ENCODE peak calls at places on chromosome 16, in four cellular contexts. Q, K, W and V are unnamed samples.

GRCh38 chr16:80527297-80527696 is 13.5 kb upstream of the DYNLRB2 start:
- DNase-seq in Q (no peak), K (no peak), W (peak; percentile 59), V (peak; percentile 32)

GRCh38 chr16:9790199-9790598 is 392.0 kb downstream of the GRIN2A start:
- DNase-seq in Q (no peak), K (no peak), W (no peak), V (no peak)

GRCh38 chr16:55955439-55955838 is 80.3 kb upstream of the CES5A start:
- DNase-seq in Q (no peak), K (no peak), W (no peak), V (no peak)

GRCh38 chr16:6864670-6865069 is 468.0 kb upstream of the RBFOX1 start:
- DNase-seq in Q (no peak), K (no peak), W (no peak), V (no peak)

GRCh38 chr16:55255890-55256289 is 68.1 kb upstream of the IRX6 start:
- DNase-seq in Q (no peak), K (no peak), W (no peak), V (no peak)

GRCh38 chr16:56295059-56295673 is 103.9 kb downstream of the GNAO1 start:
- DNase-seq in Q (no peak), K (no peak), W (no peak), V (no peak)

GRCh38 chr16:28537964-28538732 is 626 bp downstream of the NUPR1 start:
- DNase-seq in Q (no peak), K (no peak), W (no peak), V (no peak)

GRCh38 chr16:359067-359763 is 6.7 kb upstream of the AXIN1 start:
- DNase-seq in Q (no peak), K (no peak), W (no peak), V (no peak)

GRCh38 chr16:2270070-2270462 is 2.1 kb upstream of the RNPS1 start:
- DNase-seq in Q (no peak), K (no peak), W (no peak), V (no peak)

DNA sequence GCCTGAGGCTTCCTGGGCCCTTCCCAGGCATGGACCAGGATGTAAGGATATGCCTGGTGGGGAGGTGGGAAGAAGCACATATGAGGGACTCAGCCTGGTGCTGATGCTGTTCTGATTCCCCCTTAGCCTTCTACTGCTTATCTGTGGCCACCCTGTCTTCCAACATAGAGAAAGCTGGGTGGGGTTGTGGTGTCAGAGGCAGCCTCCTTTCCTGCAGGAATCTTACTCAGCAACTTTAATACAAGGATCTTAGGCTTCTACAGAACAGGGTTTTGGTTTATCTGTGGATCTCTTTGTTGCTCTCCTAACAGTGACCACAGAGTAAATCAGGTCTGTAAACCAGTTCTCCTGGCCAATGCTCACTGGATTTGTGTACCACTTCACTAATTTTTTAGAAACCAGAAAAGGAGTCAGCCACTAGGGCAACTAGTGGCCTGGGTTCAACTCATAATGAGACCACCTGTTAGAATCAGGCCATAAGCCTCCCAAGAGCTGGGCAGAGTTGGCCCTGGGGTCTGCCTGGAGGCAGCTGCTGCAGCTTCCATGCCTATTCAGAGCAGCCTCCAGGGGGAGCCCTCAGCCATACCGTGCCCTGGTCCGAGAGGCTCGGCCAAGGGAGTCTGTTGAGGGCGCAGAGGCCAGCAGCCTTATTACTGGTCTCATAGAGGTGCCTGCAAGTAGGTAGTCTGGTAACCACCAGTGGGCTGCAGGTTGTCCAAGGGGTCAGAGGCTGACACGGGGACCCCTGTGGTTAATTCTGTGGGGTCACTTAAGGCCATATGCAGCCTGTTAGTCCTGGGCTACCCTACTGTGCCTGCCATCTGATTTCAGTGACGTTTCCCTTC is 7.1 kb downstream of the HAS3 start:
- DNase-seq in Q (no peak), K (no peak), W (peak; percentile 81), V (peak; percentile 80)
- TF ChIP-seq SPI1 in Q (no peak), K (no peak), W (no peak), V (no peak)

GRCh38 chr16:87694441-87695125 is 71.2 kb downstream of the KLHDC4 start:
- DNase-seq in Q (no peak), K (no peak), W (no peak), V (no peak)
- TF ChIP-seq SPI1 in Q (no peak), K (no peak), W (no peak), V (no peak)

GRCh38 chr16:17488506-17488905 is 17.7 kb upstream of the XYLT1 start:
- DNase-seq in Q (no peak), K (no peak), W (no peak), V (no peak)

GRCh38 chr16:17493012-17493411 is 22.3 kb upstream of the XYLT1 start:
- DNase-seq in Q (no peak), K (no peak), W (no peak), V (no peak)

DNA sequence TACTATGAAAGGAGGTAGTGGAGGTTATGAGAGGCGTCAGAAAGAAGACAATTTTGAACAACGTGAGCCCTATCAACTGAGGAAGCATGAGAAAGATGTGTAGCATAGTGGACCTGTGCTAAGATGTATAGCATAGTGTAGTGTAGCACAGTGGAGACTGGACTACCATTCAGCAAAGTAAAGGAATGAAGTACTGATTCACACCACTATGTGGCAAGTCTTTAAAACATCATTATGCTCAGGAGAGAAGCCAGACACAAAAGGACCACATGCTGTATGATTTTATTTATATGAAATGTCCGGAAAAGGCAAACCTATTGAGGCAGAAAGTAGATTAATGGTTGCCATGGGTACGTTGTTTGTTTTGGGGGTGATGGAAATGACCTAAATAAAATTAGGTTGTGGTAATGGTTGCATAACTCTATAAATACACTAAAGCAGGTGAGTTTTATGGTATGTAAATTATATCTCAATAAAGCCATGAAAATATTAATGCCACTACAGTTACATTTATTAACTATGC is 20.4 kb upstream of the XYLT1 start:
- DNase-seq in Q (no peak), K (no peak), W (no peak), V (no peak)
- TF ChIP-seq SPI1 in Q (no peak), K (no peak), W (no peak), V (no peak)

GRCh38 chr16:11333696-11334095 is 11.6 kb upstream of the RMI2 start:
- DNase-seq in Q (no peak), K (no peak), W (no peak), V (no peak)
- TF ChIP-seq SPI1 in Q (no peak), K (no peak), W (no peak), V (no peak)

GRCh38 chr16:74564451-74564984 is 42.4 kb downstream of the GLG1 start:
- DNase-seq in Q (no peak), K (no peak), W (no peak), V (no peak)
- TF ChIP-seq SPI1 in Q (no peak), K (no peak), W (no peak), V (no peak)

GRCh38 chr16:86495756-86496261 is 14.5 kb upstream of the FOXF1 start:
- DNase-seq in Q (no peak), K (no peak), W (no peak), V (no peak)
- TF ChIP-seq SPI1 in Q (no peak), K (no peak), W (no peak), V (no peak)

GRCh38 chr16:48269011-48269410 is 21.7 kb upstream of the ABCC11 start:
- DNase-seq in Q (no peak), K (no peak), W (no peak), V (no peak)

GRCh38 chr16:48274476-48274875 is 27.1 kb upstream of the ABCC11 start:
- DNase-seq in Q (no peak), K (no peak), W (no peak), V (no peak)

GRCh38 chr16:48271728-48272127 is 24.4 kb upstream of the ABCC11 start:
- DNase-seq in Q (no peak), K (no peak), W (no peak), V (no peak)

GRCh38 chr16:48276102-48276501 is 28.8 kb upstream of the ABCC11 start:
- DNase-seq in Q (no peak), K (no peak), W (no peak), V (no peak)

DNA sequence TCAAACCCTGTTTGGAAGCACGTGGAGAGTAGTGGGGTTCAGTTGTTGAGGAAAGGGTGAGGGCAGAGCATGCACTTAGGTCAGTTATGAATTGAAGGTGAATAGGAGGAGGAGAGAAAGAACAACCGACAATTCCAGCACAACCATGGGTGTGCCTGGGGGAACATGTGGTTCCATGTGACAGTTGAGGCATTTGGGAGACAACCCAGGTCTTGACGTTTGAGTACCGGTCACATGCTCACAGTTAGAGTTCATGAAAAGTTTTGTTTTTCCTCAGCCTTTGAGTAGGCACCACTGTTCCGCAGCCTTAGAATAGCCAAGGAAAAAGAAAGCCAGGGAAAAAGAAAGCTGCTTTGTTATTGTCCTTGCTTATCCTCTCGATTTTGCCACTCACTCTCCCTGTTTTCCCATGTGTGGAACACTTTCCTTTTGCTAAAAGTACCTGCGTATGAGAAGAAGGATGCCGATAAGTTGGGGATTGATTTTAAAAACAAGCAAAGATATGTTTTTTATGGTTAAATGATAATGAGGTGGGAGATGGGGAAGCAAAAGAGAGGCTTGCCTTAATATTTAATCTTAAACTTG is 25.6 kb upstream of the ABCC11 start:
- DNase-seq in Q (no peak), K (no peak), W (no peak), V (no peak)
- TF ChIP-seq SPI1 in Q (no peak), K (no peak), W (no peak), V (no peak)

GRCh38 chr16:50806099-50807062 is 64.5 kb downstream of the CYLD start:
- DNase-seq in Q (peak; percentile 66), K (peak; percentile 81), W (peak; percentile 81), V (peak; percentile 60)
- TF ChIP-seq SPI1 in Q (no peak), K (no peak), W (no peak), V (no peak)

GRCh38 chr16:64408699-64409098 is 713.2 kb downstream of the CDH11 start:
- DNase-seq in Q (no peak), K (no peak), W (no peak), V (no peak)

GRCh38 chr16:64403352-64403751 is 718.5 kb downstream of the CDH11 start:
- DNase-seq in Q (no peak), K (no peak), W (no peak), V (no peak)

GRCh38 chr16:64409762-64410161 is 712.1 kb downstream of the CDH11 start:
- DNase-seq in Q (no peak), K (no peak), W (no peak), V (no peak)

GRCh38 chr16:64410306-64410705 is 711.6 kb downstream of the CDH11 start:
- DNase-seq in Q (no peak), K (no peak), W (no peak), V (no peak)

GRCh38 chr16:64406661-64407267 is 715.1 kb downstream of the CDH11 start:
- DNase-seq in Q (no peak), K (no peak), W (no peak), V (no peak)
- TF ChIP-seq SPI1 in Q (no peak), K (no peak), W (no peak), V (no peak)

GRCh38 chr16:84548971-84549844 is 44.7 kb upstream of the MEAK7 start:
- DNase-seq in Q (no peak), K (no peak), W (no peak), V (no peak)
- TF ChIP-seq SPI1 in Q (no peak), K (no peak), W (no peak), V (no peak)